ENCODE peak calls at places on chromosomes 2 and 18, in seven cellular contexts. S, Q, N, B, J, A and V are unnamed samples. For H3K9me3, the result is how much of the 10 kb centered on the place peaks cover.

GRCh38 chr2:164479460-164479859 is 141.8 kb downstream of the GRB14 start:
- DNase-seq in S (no peak), Q (no peak), N (peak), B (peak), J (no peak), A (peak), V (no peak)

GRCh38 chr18:9708057-9708881 is at the start of gene RAB31:
- DNase-seq in S (no peak), Q (no peak), N (peak), B (peak), J (peak), A (peak), V (peak)

GRCh38 chr2:146523218-146523617 is 1321.6 kb upstream of the ACVR2A start:
- DNase-seq in S (no peak), Q (peak), N (peak), B (no peak), J (no peak), A (no peak), V (no peak)

GRCh38 chr2:171878481-171878993 is 15.5 kb downstream of the SLC25A12 start:
- DNase-seq in S (no peak), Q (no peak), N (peak), B (no peak), J (no peak), A (peak), V (peak)

GRCh38 chr2:212842544-212843185 is 304.1 kb upstream of the ERBB4 start:
- DNase-seq in S (no peak), Q (no peak), N (peak), B (no peak), J (no peak), A (no peak), V (no peak)

GRCh38 chr18:33184178-33184577 is 256.3 kb downstream of the CCDC178 start:
- DNase-seq in S (no peak), Q (no peak), N (peak), B (no peak), J (no peak), A (no peak), V (no peak)

GRCh38 chr2:101255501-101255900 is 2.8 kb downstream of the CNOT11 start:
- DNase-seq in S (no peak), Q (no peak), N (peak), B (no peak), J (no peak), A (no peak), V (no peak)

GRCh38 chr2:227697013-227697412 is 20.8 kb downstream of the SLC19A3 start:
- DNase-seq in S (no peak), Q (no peak), N (peak), B (no peak), J (no peak), A (no peak), V (no peak)

GRCh38 chr18:43780782-43781340 is 503.6 kb upstream of the SYT4 start:
- DNase-seq in S (no peak), Q (no peak), N (peak), B (no peak), J (no peak), A (no peak), V (no peak)

GRCh38 chr2:71005271-71006202 is 10.9 kb upstream of the TEX261 start:
- DNase-seq in S (peak), Q (no peak), N (no peak), B (no peak), J (peak), A (no peak), V (no peak)

GRCh38 chr2:149050188-149050587 is 11.7 kb downstream of the LYPD6B start:
- DNase-seq in S (no peak), Q (no peak), N (peak), B (no peak), J (no peak), A (no peak), V (no peak)

GRCh38 chr2:84741182-84741822 is 139.6 kb downstream of the TRABD2A start:
- DNase-seq in S (peak), Q (peak), N (peak), B (peak), J (no peak), A (no peak), V (no peak)

GRCh38 chr18:10840768-10841167 is 308.6 kb downstream of the PIEZO2 start:
- DNase-seq in S (no peak), Q (no peak), N (peak), B (no peak), J (no peak), A (no peak), V (no peak)

GRCh38 chr2:224222976-224223375 is 178.9 kb downstream of the FAM124B start:
- DNase-seq in S (no peak), Q (no peak), N (no peak), B (no peak), J (no peak), A (no peak), V (no peak)

GRCh38 chr2:178101321-178102079 is 10.7 kb upstream of the RBM45 start:
- DNase-seq in S (no peak), Q (no peak), N (no peak), B (no peak), J (peak), A (no peak), V (no peak)

GRCh38 chr2:55138045-55138444 is 87.8 kb upstream of the RTN4 start:
- DNase-seq in S (no peak), Q (no peak), N (no peak), B (no peak), J (no peak), A (no peak), V (no peak)

GRCh38 chr2:180370476-180371205 is 363.5 kb upstream of the CWC22 start:
- DNase-seq in S (no peak), Q (no peak), N (no peak), B (no peak), J (no peak), A (no peak), V (no peak)

GRCh38 chr2:62450716-62451191 is 55.2 kb downstream of the TMEM17 start:
- DNase-seq in S (no peak), Q (no peak), N (no peak), B (no peak), J (no peak), A (no peak), V (no peak)

GRCh38 chr18:39314595-39314994 is 1749.0 kb upstream of the CELF4 start:
- DNase-seq in S (no peak), Q (no peak), N (no peak), B (no peak), J (no peak), A (no peak), V (no peak)

GRCh38 chr2:30109856-30110255 is 37.0 kb upstream of the YPEL5 start:
- DNase-seq in S (no peak), Q (no peak), N (no peak), B (no peak), J (no peak), A (no peak), V (no peak)

GRCh38 chr18:62420513-62421209 is 95.6 kb downstream of the TNFRSF11A start:
- DNase-seq in S (peak), Q (no peak), N (peak), B (peak), J (peak), A (no peak), V (peak)

GRCh38 chr2:187541086-187542085 is 12.8 kb downstream of the TFPI start:
- DNase-seq in S (no peak), Q (no peak), N (peak), B (peak), J (no peak), A (no peak), V (peak)

GRCh38 chr2:150677561-150677960 is 190.1 kb upstream of the RND3 start:
- DNase-seq in S (no peak), Q (no peak), N (no peak), B (no peak), J (no peak), A (no peak), V (no peak)
- H3K4me3 ChIP-seq in S (no peak), Q (no peak), N (no peak), B (no peak), J (no peak), A (no peak), V (no peak)

GRCh38 chr2:222794585-222795579 is 66.0 kb upstream of the ACSL3 start:
- DNase-seq in S (no peak), Q (no peak), N (no peak), B (no peak), J (no peak), A (no peak), V (no peak)

GRCh38 chr2:222795671-222796357 is 65.0 kb upstream of the ACSL3 start:
- DNase-seq in S (no peak), Q (no peak), N (no peak), B (peak), J (no peak), A (no peak), V (no peak)

GRCh38 chr2:222797308-222797707 is 63.5 kb upstream of the ACSL3 start:
- DNase-seq in S (no peak), Q (peak), N (peak), B (peak), J (peak), A (no peak), V (no peak)

GRCh38 chr2:222797871-222798270 is 63.0 kb upstream of the ACSL3 start:
- DNase-seq in S (no peak), Q (no peak), N (no peak), B (no peak), J (no peak), A (no peak), V (no peak)

GRCh38 chr2:222796413-222797103 is 64.3 kb upstream of the ACSL3 start:
- DNase-seq in S (no peak), Q (no peak), N (peak), B (peak), J (no peak), A (no peak), V (no peak)
- TF ChIP-seq CTCF in S (no peak), Q (no peak), N (no peak), B (no peak), J (no peak), A (no peak), V (no peak)

GRCh38 chr18:13703899-13704298 is 22.5 kb downstream of the FAM210A start:
- DNase-seq in S (no peak), Q (peak), N (no peak), B (peak), J (no peak), A (no peak), V (no peak)
- H3K9me3 ChIP-seq in S (under half), Q (half or more), N (under half), B (under half), J (under half), A (under half), V (under half)

DNA sequence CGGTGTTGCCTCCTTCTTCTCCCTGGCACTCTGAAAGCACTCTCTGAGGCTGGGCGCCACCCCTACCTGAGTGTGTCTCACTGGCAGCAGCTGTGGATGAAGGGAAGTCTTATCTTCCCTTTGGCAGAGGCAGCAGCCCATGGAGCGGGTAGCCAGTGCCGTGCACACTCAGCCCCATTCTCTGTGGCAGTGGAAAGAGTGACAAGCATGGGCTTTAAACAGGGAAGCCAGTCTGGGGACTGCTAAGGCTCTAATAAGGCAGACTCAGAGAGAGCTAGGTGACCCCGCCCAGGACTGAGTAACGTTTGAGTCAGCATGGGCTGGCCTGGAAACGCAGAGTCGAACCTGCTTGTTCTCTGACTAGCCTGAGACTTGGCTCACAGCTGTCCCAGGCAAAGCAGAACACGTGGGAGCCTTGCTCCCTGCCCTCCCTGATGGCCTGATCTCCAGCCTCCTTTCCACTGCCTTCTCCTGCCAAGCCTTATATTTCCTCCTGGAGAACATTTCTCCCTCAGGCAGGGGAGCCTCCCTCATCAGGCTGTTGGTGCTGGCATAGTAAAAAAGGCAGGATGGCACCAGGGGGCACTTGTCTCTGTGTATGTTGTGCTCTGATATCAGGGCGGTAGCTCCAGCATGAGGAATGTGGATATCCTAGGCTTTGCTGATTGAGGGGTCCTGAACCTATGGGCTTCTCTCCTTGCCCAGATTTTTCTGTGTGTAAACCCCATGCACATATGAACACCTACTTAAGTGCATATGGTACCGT is 93.9 kb upstream of the LGALSL start:
- DNase-seq in S (no peak), Q (peak), N (peak), B (peak), J (peak), A (peak), V (peak)
- H3K4me3 ChIP-seq in S (no peak), Q (peak), N (no peak), B (no peak), J (no peak), A (no peak), V (no peak)

GRCh38 chr2:237797253-237797652 is 1.3 kb upstream of the RBM44 start:
- DNase-seq in S (no peak), Q (no peak), N (no peak), B (no peak), J (no peak), A (no peak), V (no peak)

GRCh38 chr2:237786936-237787335 is 11.6 kb upstream of the RBM44 start:
- DNase-seq in S (no peak), Q (no peak), N (peak), B (no peak), J (no peak), A (no peak), V (no peak)

GRCh38 chr2:237790353-237790752 is 8.2 kb upstream of the RBM44 start:
- DNase-seq in S (no peak), Q (no peak), N (peak), B (no peak), J (no peak), A (no peak), V (no peak)

GRCh38 chr2:237791977-237792727 is 6.4 kb upstream of the RBM44 start:
- DNase-seq in S (no peak), Q (no peak), N (peak), B (peak), J (no peak), A (no peak), V (no peak)
- TF ChIP-seq CTCF in S (no peak), Q (peak), N (peak), B (no peak), J (peak), A (no peak), V (no peak)

DNA sequence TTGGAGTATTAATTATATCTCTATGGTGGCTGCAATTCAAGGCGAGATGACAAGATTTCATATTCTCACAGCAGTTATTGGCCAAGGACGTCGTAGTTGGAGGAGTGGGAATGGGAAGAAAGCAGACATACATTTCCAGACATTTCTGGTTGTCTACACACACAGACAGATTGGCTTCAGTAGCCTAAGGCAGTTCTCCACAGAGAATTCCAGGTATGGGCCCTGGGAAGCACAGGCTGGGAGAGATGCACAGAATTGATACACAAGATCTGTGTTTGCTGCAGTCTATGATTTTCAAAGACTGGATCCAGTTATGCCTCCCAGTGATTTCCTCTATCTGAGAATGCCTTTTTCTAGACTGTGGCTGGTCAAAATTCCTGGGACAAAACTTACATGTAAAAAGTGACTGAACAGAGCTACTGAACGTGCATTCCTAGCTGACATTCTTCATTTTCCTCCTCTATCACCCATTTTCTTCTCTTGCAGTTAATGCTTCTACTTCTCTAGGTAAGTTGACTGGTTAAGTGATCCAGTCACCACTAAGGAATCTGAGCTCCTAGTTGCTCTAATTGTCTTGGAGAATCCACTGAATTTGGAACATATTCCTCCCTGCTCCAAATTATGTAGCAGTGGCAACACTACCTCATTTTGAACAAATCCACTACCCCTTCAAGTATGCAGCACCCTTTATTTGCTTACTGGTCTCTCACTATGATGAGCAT is 386.7 kb upstream of the CDH7 start:
- DNase-seq in S (no peak), Q (no peak), N (no peak), B (no peak), J (no peak), A (no peak), V (no peak)
- H3K9me3 ChIP-seq in S (under half), Q (under half), N (under half), B (under half), J (under half), A (under half), V (under half)

GRCh38 chr2:60533114-60534033 is 20.1 kb downstream of the BCL11A start:
- DNase-seq in S (no peak), Q (no peak), N (peak), B (no peak), J (no peak), A (no peak), V (no peak)
- H3K4me3 ChIP-seq in S (no peak), Q (no peak), N (no peak), B (no peak), J (no peak), A (no peak), V (no peak)